ENCODE peak calls at places on chromosomes 12 and 14, in eight cellular contexts. R is activated CD8-positive, alpha-beta memory T cell treated with anti-CD3 and anti-CD28 coated beads, Interleukin-2, amount 50 U/mL, for 48 hours; Z is head of caudate nucleus; J is OCI-LY7; S is transverse colon; H is occipital lobe; M is RPMI7951; Y is psoas muscle. C is an unnamed sample.

GRCh38 chr12:53052419-53053222 is 2.8 kb downstream of the TNS2 start:
- DNase-seq in R (no peak), Z (peak; percentile 96), J (no peak), S (peak; percentile 90), H (peak; percentile 79), M (peak; percentile 74), Y (peak; percentile 92), C (peak; percentile 41)

GRCh38 chr12:106127289-106128126 is 11.2 kb downstream of the NUAK1 start:
- DNase-seq in R (no peak), Z (no peak), J (no peak), S (no peak), H (no peak), M (no peak), Y (no peak), C (no peak)

GRCh38 chr14:54342806-54343205 is 54.0 kb upstream of the CDKN3 start:
- DNase-seq in R (no peak), Z (no peak), J (no peak), S (no peak), H (no peak), M (peak; percentile 31), Y (no peak), C (no peak)

GRCh38 chr12:108356902-108357806 is 18.0 kb upstream of the CMKLR1 start:
- DNase-seq in R (no peak), Z (no peak), J (no peak), S (no peak), H (no peak), M (no peak), Y (no peak), C (no peak)

GRCh38 chr12:87127272-87127671 is 871.1 kb upstream of the MGAT4C start:
- DNase-seq in R (no peak), Z (no peak), J (no peak), S (no peak), H (no peak), M (no peak), Y (no peak), C (no peak)

GRCh38 chr14:68729556-68729955 is 63.3 kb downstream of the ZFP36L1 start:
- DNase-seq in R (no peak), Z (no peak), J (no peak), S (no peak), H (no peak), M (no peak), Y (no peak), C (no peak)

GRCh38 chr14:23573384-23573783 is 5.2 kb downstream of the JPH4 start:
- DNase-seq in R (no peak), Z (peak; percentile 42), J (no peak), S (no peak), H (peak; percentile 53), M (no peak), Y (no peak), C (no peak)

GRCh38 chr14:73524493-73524892 is 12.4 kb upstream of the ACOT1 start:
- DNase-seq in R (no peak), Z (no peak), J (no peak), S (no peak), H (no peak), M (no peak), Y (no peak), C (no peak)

GRCh38 chr12:93115646-93116045 is 186.6 kb upstream of the EEA1 start:
- DNase-seq in R (no peak), Z (no peak), J (no peak), S (peak; percentile 30), H (no peak), M (peak; percentile 36), Y (no peak), C (no peak)

GRCh38 chr14:23358553-23359166 is 6.0 kb upstream of the SLC22A17 start:
- DNase-seq in R (no peak), Z (no peak), J (no peak), S (no peak), H (no peak), M (no peak), Y (no peak), C (no peak)

GRCh38 chr12:109875572-109876131 is 4.7 kb downstream of the GLTP start:
- DNase-seq in R (no peak), Z (no peak), J (no peak), S (peak; percentile 82), H (no peak), M (no peak), Y (no peak), C (no peak)

C was measured in foreskin melanocyte.